ENCODE peak calls at places on chromosomes 4 and X, in seven cellular contexts. W is head of caudate nucleus, F is caudate nucleus, K is IMR-90, O is iPS-NIHi11, Z is neural crest cell, B is KBM-7. N is an unnamed sample.

GRCh38 chrX:155148724-155149537 is 67.3 kb upstream of the VBP1 start:
- DNase-seq in W (no peak), F (no peak), K (peak; percentile 11), O (peak; percentile 46), Z (peak; percentile 12), B (peak; percentile 79), N (no peak)

GRCh38 chr4:55125763-55126541 is 557 bp upstream of the KDR start:
- DNase-seq in W (no peak), F (no peak), K (no peak), O (no peak), Z (peak; percentile 4), B (no peak), N (no peak)

GRCh38 chr4:105509291-105509690 is 35.4 kb upstream of the PPA2 start:
- DNase-seq in W (no peak), F (no peak), K (no peak), O (no peak), Z (no peak), B (no peak), N (no peak)

GRCh38 chr4:174119051-174119450 is 164.4 kb downstream of the FBXO8 start:
- DNase-seq in W (no peak), F (no peak), K (peak; percentile 51), O (no peak), Z (no peak), B (no peak), N (peak; percentile 3)

GRCh38 chr4:156992943-156993342 is 21.3 kb upstream of the PDGFC start:
- DNase-seq in W (no peak), F (no peak), K (peak; percentile 77), O (no peak), Z (no peak), B (no peak), N (no peak)

GRCh38 chr4:81651500-81651899 is 179.8 kb upstream of the RASGEF1B start:
- DNase-seq in W (no peak), F (no peak), K (no peak), O (no peak), Z (no peak), B (peak; percentile 1), N (no peak)

GRCh38 chrX:45900751-45901150 is 644.5 kb downstream of the ZNF674 start:
- DNase-seq in W (no peak), F (no peak), K (no peak), O (no peak), Z (no peak), B (peak; percentile 2), N (no peak)

GRCh38 chr4:113893546-113893945 is 85.9 kb downstream of the ARSJ start:
- DNase-seq in W (no peak), F (no peak), K (peak; percentile 32), O (no peak), Z (no peak), B (no peak), N (no peak)

GRCh38 chr4:146371812-146372211 is 149.9 kb downstream of the SLC10A7 start:
- DNase-seq in W (no peak), F (no peak), K (no peak), O (no peak), Z (no peak), B (no peak), N (no peak)

GRCh38 chrX:24260827-24261550 is 52.9 kb downstream of the SUPT20HL2 start:
- DNase-seq in W (no peak), F (no peak), K (peak; percentile 47), O (no peak), Z (no peak), B (peak; percentile 87), N (no peak)

GRCh38 chrX:68822641-68823410 is 6.0 kb upstream of the EFNB1 start:
- DNase-seq in W (no peak), F (no peak), K (peak; percentile 47), O (peak; percentile 73), Z (peak; percentile 38), B (peak; percentile 62), N (peak; percentile 42)

GRCh38 chr4:19850909-19851308 is 400.8 kb upstream of the SLIT2 start:
- DNase-seq in W (no peak), F (no peak), K (peak; percentile 93), O (peak; percentile 6), Z (no peak), B (no peak), N (peak; percentile 24)

N was measured in H54.